ENCODE peak calls at places on chromosomes 3 and 15, in six cellular contexts. R is lung, U is astrocyte of the spinal cord, Z is AG09309, B is right atrium auricular region, Y is fibroblast of pulmonary artery. F is an unnamed sample.

GRCh38 chr3:64150527-64151238 is 74.6 kb downstream of the PRICKLE2 start:
- DNase-seq in B (no peak), U (peak), Y (peak), Z (peak), R (peak), F (peak)

GRCh38 chr3:188595890-188596376 is 442.0 kb downstream of the LPP start:
- DNase-seq in B (no peak), Y (peak), R (no peak), Z (peak), U (peak), F (no peak)

GRCh38 chr15:93895976-93896770 is 335.2 kb upstream of the MCTP2 start:
- DNase-seq in U (no peak), Y (no peak), R (no peak), Z (no peak), B (no peak), F (no peak)

GRCh38 chr15:57235865-57236264 is 140.4 kb upstream of the CGNL1 start:
- DNase-seq in Z (no peak), Y (peak), U (peak), B (no peak), R (no peak), F (no peak)

GRCh38 chr3:127717357-127718243 is 44.8 kb downstream of the ABTB1 start:
- DNase-seq in U (no peak), Z (no peak), R (no peak), Y (no peak), B (no peak), F (no peak)

GRCh38 chr15:92637621-92638020 is 18.0 kb downstream of the FAM174B start:
- DNase-seq in R (no peak), U (no peak), Y (no peak), B (no peak), Z (no peak), F (peak)

GRCh38 chr3:37909067-37909911 is 47.6 kb downstream of the CTDSPL start:
- DNase-seq in Z (no peak), Y (peak), B (no peak), U (no peak), R (no peak), F (no peak)

GRCh38 chr3:45011756-45012441 is 14.2 kb upstream of the CLEC3B start:
- DNase-seq in R (peak), U (peak), Y (peak), Z (peak), B (peak), F (no peak)

GRCh38 chr3:135802171-135802570 is 163.4 kb upstream of the PPP2R3A start:
- DNase-seq in B (no peak), Z (no peak), R (no peak), Y (no peak), U (no peak), F (no peak)

GRCh38 chr3:77309460-77309859 is 269.6 kb downstream of the ROBO2 start:
- DNase-seq in B (no peak), R (no peak), Z (no peak), Y (no peak), U (no peak), F (no peak)

GRCh38 chr3:38643090-38643489 is 6.4 kb downstream of the SCN5A start:
- DNase-seq in Z (no peak), B (peak), U (no peak), Y (no peak), R (no peak), F (peak)

GRCh38 chr15:74621936-74622335 is 6.3 kb downstream of the CLK3 start:
- DNase-seq in U (no peak), R (no peak), Y (no peak), B (no peak), Z (no peak), F (no peak)

GRCh38 chr3:107992976-107993684 is 97.7 kb downstream of the CD47 start:
- DNase-seq in Z (no peak), Y (peak), R (no peak), U (no peak), B (no peak), F (no peak)

GRCh38 chr3:43153189-43154083 is 47.6 kb upstream of the POMGNT2 start:
- DNase-seq in Y (peak), U (peak), R (peak), Z (no peak), B (peak), F (no peak)

GRCh38 chr3:15010664-15011063 is 54.5 kb downstream of the MRPS25 start:
- DNase-seq in B (no peak), U (no peak), R (no peak), Y (no peak), Z (no peak), F (no peak)

GRCh38 chr3:28840976-28841376 is 439.9 kb upstream of the RBMS3 start:
- DNase-seq in U (no peak), R (no peak), B (no peak), Z (no peak), Y (no peak), F (no peak)

GRCh38 chr3:20185364-20185732 is 658 bp downstream of the SGO1 start:
- DNase-seq in U (no peak), Z (no peak), B (no peak), Y (peak), R (no peak), F (no peak)

GRCh38 chr15:77645602-77646001 is 12.9 kb upstream of the LINGO1 start:
- DNase-seq in R (no peak), Z (no peak), Y (no peak), B (no peak), U (no peak), F (no peak)

GRCh38 chr15:38377547-38378161 is 76.3 kb upstream of the FAM98B start:
- DNase-seq in R (no peak), Z (no peak), Y (no peak), U (no peak), B (no peak), F (no peak)

GRCh38 chr3:179268400-179269051 is 17.6 kb upstream of the KCNMB3 start:
- DNase-seq in R (no peak), Z (no peak), Y (no peak), U (no peak), B (peak), F (no peak)

GRCh38 chr3:117628896-117629295 is 919.3 kb downstream of the TUSC7 start:
- DNase-seq in R (peak), Y (peak), Z (no peak), B (no peak), U (peak), F (no peak)

GRCh38 chr3:157247391-157247790 is 87.4 kb upstream of the CCNL1 start:
- DNase-seq in R (no peak), Y (peak), B (no peak), Z (no peak), U (no peak), F (no peak)

GRCh38 chr3:193040836-193041672 is 123.4 kb upstream of the MB21D2 start:
- DNase-seq in Y (peak), R (no peak), Z (peak), B (no peak), U (peak), F (no peak)

GRCh38 chr15:65421360-65422215 is 1.2 kb downstream of the IGDCC4 start:
- DNase-seq in B (no peak), Z (no peak), U (peak), R (no peak), Y (no peak), F (peak)

GRCh38 chr3:96813134-96813819 is 1.1 kb upstream of the EPHA6 start:
- DNase-seq in Z (no peak), B (peak), Y (peak), U (peak), R (peak), F (peak)

GRCh38 chr3:175121225-175121624 is 262.1 kb downstream of the NAALADL2 start:
- DNase-seq in U (no peak), R (peak), Z (no peak), Y (no peak), B (no peak), F (no peak)

GRCh38 chr3:193620650-193621049 is 27.6 kb downstream of the OPA1 start:
- DNase-seq in U (peak), R (no peak), Y (peak), B (no peak), Z (no peak), F (no peak)

DNA sequence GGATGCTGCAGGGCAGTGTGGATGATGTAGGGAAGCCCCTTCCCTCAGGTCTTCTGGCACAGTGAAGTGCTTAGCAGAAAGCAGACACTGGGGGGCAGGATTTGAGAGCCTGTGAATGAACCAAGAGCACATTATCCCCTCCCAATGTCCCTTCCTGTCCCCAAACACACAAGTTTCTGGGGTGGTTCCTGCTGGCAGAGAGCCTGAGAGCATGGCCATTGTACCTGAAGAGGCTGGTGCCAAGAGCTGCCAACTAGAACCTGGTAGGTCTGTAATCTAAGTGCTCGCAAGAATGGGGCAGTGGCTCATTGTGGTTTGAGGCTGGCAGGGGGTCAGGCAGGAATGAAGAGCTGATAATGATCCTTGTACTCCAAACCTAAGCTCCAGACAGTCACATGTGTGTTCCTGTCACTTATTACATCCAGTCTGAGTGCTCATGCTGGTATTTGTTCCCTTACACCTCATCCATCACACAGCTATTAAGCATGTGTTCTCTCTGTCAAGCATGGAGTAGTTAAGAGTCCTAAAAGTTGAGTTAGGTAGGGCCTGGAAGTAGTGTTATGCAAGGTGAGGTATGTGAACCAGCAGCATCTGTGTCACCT is 6.7 kb upstream of the CCR1 start:
- DNase-seq in B (no peak), R (peak), Z (no peak), Y (no peak), U (no peak), F (no peak)
- TF ChIP-seq CTCF in B (no peak), R (no peak), Z (no peak), Y (no peak), U (peak), F (no peak)

GRCh38 chr3:85821130-85821756 is 862.5 kb downstream of the CADM2 start:
- DNase-seq in U (peak), R (no peak), B (no peak), Z (no peak), Y (peak), F (no peak)
- TF ChIP-seq CTCF in U (peak), R (no peak), B (no peak), Z (no peak), Y (peak), F (peak)

GRCh38 chr3:26484140-26484539 is 138.4 kb upstream of the LRRC3B start:
- DNase-seq in U (no peak), R (no peak), Y (no peak), B (no peak), Z (no peak), F (no peak)
- TF ChIP-seq CTCF in U (no peak), R (no peak), Y (no peak), B (no peak), Z (no peak), F (no peak)

GRCh38 chr15:63463030-63463429 is 41.4 kb upstream of the USP3 start:
- DNase-seq in U (no peak), R (no peak), Z (no peak), Y (no peak), B (no peak), F (no peak)

GRCh38 chr15:63458794-63459395 is 45.5 kb upstream of the USP3 start:
- DNase-seq in B (no peak), R (no peak), U (no peak), Y (no peak), Z (no peak), F (no peak)

GRCh38 chr15:63460210-63461135 is 43.9 kb upstream of the USP3 start:
- DNase-seq in B (no peak), R (no peak), Y (no peak), Z (no peak), U (no peak), F (no peak)

GRCh38 chr15:63462053-63462452 is 42.3 kb upstream of the USP3 start:
- DNase-seq in U (peak), R (no peak), Y (peak), B (no peak), Z (no peak), F (no peak)

DNA sequence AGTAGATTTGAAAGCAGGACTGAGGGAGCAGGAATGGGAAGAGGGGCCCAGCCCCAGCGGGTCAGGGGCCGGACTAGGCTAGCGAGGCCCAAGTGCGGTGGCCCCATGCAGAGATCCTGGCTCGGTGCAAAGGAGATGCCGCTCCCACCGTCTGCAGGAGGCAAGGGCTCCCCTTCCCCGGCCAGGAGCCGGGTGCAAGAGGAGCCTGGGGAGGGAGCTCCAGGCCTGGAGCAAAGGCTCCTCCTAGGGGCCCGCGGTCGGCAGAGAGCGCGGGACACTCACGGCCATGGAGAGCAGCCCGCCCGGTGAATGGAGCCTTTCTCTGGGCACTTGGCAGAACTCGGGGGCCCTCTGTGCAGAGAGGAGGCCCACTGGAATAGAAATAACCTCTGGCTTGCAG is 43.2 kb upstream of the USP3 start:
- DNase-seq in U (peak), Y (peak), Z (no peak), B (no peak), R (no peak), F (no peak)
- TF ChIP-seq CTCF in U (peak), Y (peak), Z (no peak), B (no peak), R (no peak), F (no peak)

DNA sequence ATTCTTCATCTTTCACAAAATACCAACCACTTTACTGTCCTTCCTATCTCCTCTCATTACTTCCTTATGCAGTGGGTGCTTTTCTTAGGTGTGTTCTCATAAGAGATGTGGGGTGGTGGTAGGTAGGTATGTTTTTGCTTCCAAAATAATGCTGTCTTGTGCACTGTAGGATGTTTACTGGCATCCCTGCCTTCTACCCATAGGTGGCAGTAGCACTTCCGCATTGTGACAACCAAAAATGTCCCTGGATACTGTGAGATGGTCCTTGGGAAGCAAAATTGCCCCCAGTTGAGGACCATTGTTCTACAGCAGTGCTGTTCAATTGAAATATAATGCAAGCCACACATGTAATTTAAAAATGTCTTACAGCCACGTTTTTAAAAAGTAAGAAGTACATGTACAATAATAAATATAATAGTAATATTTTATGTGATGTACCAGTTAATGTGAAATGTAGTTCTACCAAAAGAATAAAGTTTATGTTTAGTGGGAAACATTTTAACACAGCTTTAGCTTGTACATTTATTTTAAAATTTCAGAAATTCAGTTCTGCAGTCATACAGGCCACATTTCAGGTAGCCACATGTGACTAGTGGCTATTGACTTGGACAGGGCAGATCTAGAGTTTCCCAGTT is 75.2 kb downstream of the NEO1 start:
- DNase-seq in Y (peak), B (no peak), R (no peak), U (peak), Z (no peak), F (no peak)
- TF ChIP-seq CTCF in Y (peak), B (peak), R (peak), U (peak), Z (peak), F (peak)

GRCh38 chr15:55993804-55994539 is 560 bp upstream of the NEDD4 start:
- DNase-seq in R (no peak), Z (peak), B (peak), Y (peak), U (peak), F (no peak)
- TF ChIP-seq CTCF in R (no peak), Z (peak), B (no peak), Y (no peak), U (peak), F (peak)

F was measured in osteocyte.